ENCODE peak calls at places on chromosomes 3 and 15, in ten cellular contexts. G is DND-41, T is tibial nerve, U is lung, Y is GM12865, E is IMR-90, P is brain microvascular endothelial cell, S is astrocyte of the spinal cord, B is fibroblast of pulmonary artery, I is cardiac muscle cell. M is an unnamed sample.
A peak's percentile ranks its signal among the peaks of the same experiment; 100 is the strongest.

GRCh38 chr3:16085884-16086608 is 88.4 kb upstream of the GALNT15 start:
- DNase-seq in G (no peak), T (peak; percentile 67), U (peak; percentile 36), Y (no peak), E (no peak), P (no peak), S (peak; percentile 62), B (peak; percentile 80), I (no peak), M (no peak)

GRCh38 chr15:66733976-66734375 is 31.9 kb downstream of the SMAD6 start:
- DNase-seq in G (no peak), T (no peak), U (no peak), Y (no peak), E (no peak), P (no peak), S (no peak), B (no peak), I (no peak), M (no peak)

GRCh38 chr3:10470666-10471336 is 34.6 kb downstream of the ATP2B2 start:
- DNase-seq in G (no peak), T (no peak), U (no peak), Y (no peak), E (no peak), P (no peak), S (no peak), B (no peak), I (peak; percentile 54), M (no peak)

GRCh38 chr3:133038089-133038730 is at the start of gene TMEM108:
- DNase-seq in G (no peak), T (peak; percentile 16), U (peak; percentile 84), Y (no peak), E (peak; percentile 58), P (peak; percentile 76), S (peak; percentile 75), B (peak; percentile 56), I (peak; percentile 93), M (no peak)

GRCh38 chr3:147412917-147413711 is 3.9 kb downstream of the ZIC1 start:
- DNase-seq in G (no peak), T (no peak), U (no peak), Y (no peak), E (no peak), P (no peak), S (peak; percentile 27), B (no peak), I (no peak), M (no peak)

GRCh38 chr3:129085818-129086217 is 25.2 kb downstream of the GP9 start:
- DNase-seq in G (no peak), T (no peak), U (no peak), Y (no peak), E (no peak), P (no peak), S (no peak), B (no peak), I (no peak), M (no peak)

GRCh38 chr3:43757613-43758012 is 66.9 kb downstream of the ABHD5 start:
- DNase-seq in G (no peak), T (no peak), U (no peak), Y (no peak), E (no peak), P (no peak), S (no peak), B (no peak), I (no peak), M (no peak)

GRCh38 chr15:81909229-81910087 is 136.4 kb downstream of the MEX3B start:
- DNase-seq in G (peak; percentile 5), T (no peak), U (no peak), Y (no peak), E (peak; percentile 42), P (no peak), S (no peak), B (no peak), I (no peak), M (no peak)

DNA sequence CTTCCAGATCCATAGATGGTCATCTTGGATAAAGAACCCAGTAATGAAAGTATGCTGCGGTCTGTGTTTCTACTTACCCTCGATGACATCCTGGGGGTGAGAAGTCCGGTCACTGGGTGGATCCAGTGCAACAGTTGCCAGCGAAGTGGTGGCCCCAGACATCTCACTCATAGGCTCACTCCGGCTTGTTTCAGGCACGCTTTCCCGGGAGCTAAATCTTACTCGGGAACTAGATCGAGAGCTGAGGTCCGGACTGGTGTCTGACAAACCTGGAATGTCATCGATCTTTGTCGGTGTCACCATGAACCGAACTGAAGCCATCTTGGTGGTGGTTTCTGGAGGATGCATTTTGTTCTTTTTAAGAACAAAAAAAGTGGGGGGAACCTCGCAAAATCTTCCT is 1.2 kb downstream of the SLC12A6 start:
- DNase-seq in G (no peak), T (no peak), U (no peak), Y (peak; percentile 76), E (no peak), P (no peak), S (no peak), B (no peak), I (no peak), M (no peak)
- H3K4me3 ChIP-seq in G (no peak overlapping the region), T (no peak overlapping the region), U (no peak overlapping the region), Y (peak overlapping the region; percentile 70), E (no peak overlapping the region), P (no peak overlapping the region), S (no peak overlapping the region), B (no peak overlapping the region), I (peak overlapping the region; percentile 92), M (no peak overlapping the region)

GRCh38 chr15:76258460-76258859 is 52.8 kb downstream of the ETFA start:
- DNase-seq in G (no peak), T (no peak), U (no peak), Y (no peak), E (no peak), P (no peak), S (no peak), B (no peak), I (no peak), M (no peak)

GRCh38 chr15:76259392-76259791 is 51.9 kb downstream of the ETFA start:
- DNase-seq in G (no peak), T (no peak), U (no peak), Y (no peak), E (no peak), P (no peak), S (no peak), B (no peak), I (no peak), M (no peak)

DNA sequence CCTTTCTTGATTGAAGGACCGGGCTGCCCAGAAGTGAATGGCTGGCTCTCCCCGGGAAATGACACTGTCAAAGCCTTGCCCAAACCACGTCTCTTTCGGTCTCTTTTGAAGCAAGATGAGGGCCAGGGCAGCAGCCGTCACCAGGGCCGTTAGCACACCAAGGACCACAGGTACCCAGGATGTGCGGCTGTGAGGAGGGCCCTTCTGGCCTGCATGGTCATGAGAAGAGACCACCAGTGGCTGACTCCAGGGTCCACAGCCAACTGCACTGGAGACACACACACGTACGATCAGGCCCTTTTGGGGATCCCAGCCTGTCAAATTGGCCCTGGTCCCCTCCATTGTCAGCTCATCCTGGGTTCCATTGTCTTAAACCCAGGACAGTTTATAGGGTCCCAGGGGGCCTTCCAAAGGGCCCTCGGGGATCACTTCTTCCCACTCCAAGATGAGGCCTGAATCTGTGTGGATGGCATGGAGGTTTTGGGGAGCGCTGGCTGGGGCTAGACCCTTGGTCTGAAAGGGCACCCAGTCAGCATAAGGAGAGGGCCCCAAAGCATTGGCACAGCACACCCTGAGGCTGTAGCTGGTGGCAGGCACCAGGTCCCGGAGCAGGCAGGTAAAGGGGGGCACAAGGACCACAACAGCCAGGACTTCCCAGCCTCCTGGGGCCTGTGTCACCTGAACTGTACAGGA is 50.9 kb downstream of the ETFA start:
- DNase-seq in G (no peak), T (no peak), U (no peak), Y (no peak), E (no peak), P (no peak), S (no peak), B (no peak), I (no peak), M (no peak)
- H3K4me3 ChIP-seq in G (no peak overlapping the region), T (no peak overlapping the region), U (no peak overlapping the region), Y (no peak overlapping the region), E (no peak overlapping the region), P (no peak overlapping the region), S (no peak overlapping the region), B (no peak overlapping the region), I (no peak overlapping the region), M (no peak overlapping the region)

GRCh38 chr3:125605771-125606170 is 10.5 kb upstream of the OSBPL11 start:
- DNase-seq in G (no peak), T (no peak), U (no peak), Y (no peak), E (no peak), P (no peak), S (no peak), B (no peak), I (no peak), M (no peak)

GRCh38 chr3:125606291-125606690 is 11.0 kb upstream of the OSBPL11 start:
- DNase-seq in G (no peak), T (no peak), U (no peak), Y (no peak), E (no peak), P (no peak), S (no peak), B (no peak), I (no peak), M (no peak)

GRCh38 chr3:125608419-125608818 is 13.1 kb upstream of the OSBPL11 start:
- DNase-seq in G (no peak), T (no peak), U (no peak), Y (peak; percentile 27), E (no peak), P (no peak), S (no peak), B (no peak), I (no peak), M (no peak)

DNA sequence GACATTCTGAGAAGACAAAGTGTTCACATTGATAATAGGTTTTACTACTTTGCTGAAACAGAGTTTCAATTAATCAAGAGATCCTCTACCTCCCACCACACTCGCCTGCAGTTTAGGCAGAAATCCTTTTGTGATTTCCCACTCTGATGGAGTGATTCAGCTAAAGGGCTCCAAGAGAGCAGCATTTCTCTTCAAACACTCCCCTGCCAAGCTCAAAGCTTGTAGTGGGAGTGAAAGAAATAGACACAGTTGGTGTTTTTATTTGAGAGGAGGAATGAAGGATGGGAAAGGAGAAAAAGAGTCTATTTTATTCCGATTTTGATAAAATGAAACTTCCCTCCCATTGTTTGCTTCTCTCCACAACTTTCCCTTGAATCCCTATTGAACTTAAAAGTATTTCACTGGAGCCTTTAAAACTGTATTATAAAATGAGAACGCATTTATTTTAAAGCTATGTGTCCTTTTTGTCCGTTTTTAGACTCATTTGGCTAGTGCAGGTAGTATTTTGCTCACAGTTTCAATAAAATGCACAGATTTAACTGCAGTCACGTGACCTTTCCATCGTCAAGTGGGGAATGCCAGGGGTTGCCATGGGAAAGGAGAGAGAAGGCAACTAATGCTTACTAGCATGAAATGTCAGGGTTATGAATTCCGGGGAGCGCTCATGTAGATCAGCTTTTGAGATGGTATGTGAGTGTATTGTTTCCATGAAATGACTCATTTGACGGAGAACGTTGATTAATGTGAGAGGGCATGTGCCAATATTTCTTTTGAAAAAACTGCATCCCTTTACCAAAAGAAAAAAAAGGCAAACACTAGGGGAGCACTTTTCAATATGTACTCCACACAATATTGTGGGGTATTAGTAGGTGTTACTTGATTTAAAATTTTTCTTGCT is 7.7 kb upstream of the OSBPL11 start:
- DNase-seq in G (no peak), T (no peak), U (no peak), Y (no peak), E (peak; percentile 24), P (peak; percentile 74), S (peak; percentile 54), B (peak; percentile 90), I (peak; percentile 17), M (no peak)
- H3K4me3 ChIP-seq in G (no peak overlapping the region), T (no peak overlapping the region), U (no peak overlapping the region), Y (no peak overlapping the region), E (no peak overlapping the region), P (peak overlapping the region; percentile 13), S (peak overlapping the region; percentile 18), B (peak overlapping the region; percentile 43), I (no peak overlapping the region), M (no peak overlapping the region)

GRCh38 chr3:172140499-172141391 is 101.4 kb downstream of the FNDC3B start:
- DNase-seq in G (no peak), T (no peak), U (peak; percentile 60), Y (no peak), E (peak; percentile 98), P (peak; percentile 96), S (peak; percentile 92), B (peak; percentile 100), I (peak; percentile 45), M (no peak)

GRCh38 chr3:172137287-172138030 is 98.1 kb downstream of the FNDC3B start:
- DNase-seq in G (no peak), T (no peak), U (no peak), Y (no peak), E (no peak), P (no peak), S (no peak), B (peak; percentile 87), I (no peak), M (no peak)

GRCh38 chr3:172138031-172138538 is 98.7 kb downstream of the FNDC3B start:
- DNase-seq in G (no peak), T (no peak), U (no peak), Y (no peak), E (no peak), P (peak; percentile 56), S (no peak), B (peak; percentile 84), I (no peak), M (no peak)

GRCh38 chr3:172139528-172140276 is 100.3 kb downstream of the FNDC3B start:
- DNase-seq in G (no peak), T (no peak), U (no peak), Y (no peak), E (no peak), P (no peak), S (no peak), B (no peak), I (no peak), M (no peak)

DNA sequence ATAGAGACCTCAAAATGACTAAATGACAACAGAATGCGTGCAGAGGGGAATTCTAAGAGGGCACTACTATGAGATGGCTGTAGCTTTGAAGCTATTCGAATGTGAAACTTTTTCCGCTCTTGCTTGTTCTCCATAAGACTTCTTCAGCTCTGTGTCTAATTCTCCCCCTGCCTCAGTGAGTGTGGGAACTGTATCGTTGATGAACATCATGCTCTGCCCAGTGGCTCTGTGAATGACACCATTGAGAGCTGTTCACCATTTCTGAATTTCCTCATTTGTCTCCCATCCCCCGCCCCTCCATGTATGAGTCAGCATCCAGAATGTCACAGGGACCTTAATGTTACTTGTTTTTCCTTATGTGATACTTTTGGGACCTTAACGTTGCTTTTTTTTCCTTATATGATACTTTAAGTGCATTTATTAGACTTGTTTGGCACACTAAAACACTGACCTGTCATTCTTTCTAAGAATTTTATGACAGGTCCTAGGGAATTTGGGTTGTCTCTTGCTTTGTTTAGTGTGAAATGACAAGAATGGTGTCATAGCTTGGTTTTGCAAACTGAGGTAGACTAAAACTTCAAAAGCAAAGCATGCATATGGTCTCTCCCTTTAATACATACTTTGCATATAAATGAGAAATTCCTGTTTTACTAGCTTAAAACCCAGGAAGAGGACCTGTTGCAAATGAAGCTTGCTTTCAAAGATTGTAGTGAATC is 99.6 kb downstream of the FNDC3B start:
- DNase-seq in G (peak; percentile 9), T (peak; percentile 52), U (peak; percentile 65), Y (peak; percentile 79), E (peak; percentile 40), P (peak; percentile 65), S (no peak), B (peak; percentile 59), I (peak; percentile 18), M (no peak)
- H3K4me3 ChIP-seq in G (no peak overlapping the region), T (no peak overlapping the region), U (no peak overlapping the region), Y (peak overlapping the region; percentile 25), E (no peak overlapping the region), P (no peak overlapping the region), S (no peak overlapping the region), B (no peak overlapping the region), I (no peak overlapping the region), M (no peak overlapping the region)

M was measured in Jurkat, Clone E6-1.